ENCODE peak calls at places on chromosomes 3 and 15, in six cellular contexts. Z is body of pancreas, O is sigmoid colon, W is prostate gland, P is ovary, X is transverse colon. B is an unnamed sample.

GRCh38 chr15:40095381-40096093 is 13.1 kb downstream of the BMF start:
- DNase-seq in X (no peak), O (no peak), W (no peak), P (no peak), Z (no peak), B (no peak)

GRCh38 chr3:190673157-190673556 is 159.3 kb downstream of the IL1RAP start:
- DNase-seq in X (no peak), W (no peak), O (no peak), P (no peak), Z (no peak), B (no peak)

GRCh38 chr3:170840291-170840859 is 29.6 kb downstream of the RPL22L1 start:
- DNase-seq in P (no peak), X (no peak), Z (no peak), W (no peak), O (no peak), B (no peak)

GRCh38 chr3:143600762-143601161 is 247.5 kb downstream of the SLC9A9 start:
- DNase-seq in X (no peak), P (no peak), W (no peak), O (no peak), Z (no peak), B (no peak)

GRCh38 chr3:191391873-191392808 is 61.8 kb upstream of the UTS2B start:
- DNase-seq in W (no peak), Z (no peak), O (no peak), X (no peak), P (no peak), B (no peak)

GRCh38 chr3:191148131-191148530 is 50.9 kb upstream of the OSTN start:
- DNase-seq in X (no peak), P (no peak), O (no peak), W (no peak), Z (no peak), B (no peak)

GRCh38 chr15:29100486-29101000 is 169.1 kb downstream of the NSMCE3 start:
- DNase-seq in P (no peak), W (no peak), Z (no peak), O (peak; percentile 25), X (no peak), B (no peak)

GRCh38 chr3:122577409-122578028 is at the start of gene PARP15:
- DNase-seq in P (no peak), Z (no peak), W (no peak), X (peak; percentile 28), O (no peak), B (no peak)

GRCh38 chr3:93843981-93844380 is 129.7 kb downstream of the PROS1 start:
- DNase-seq in Z (no peak), P (no peak), X (no peak), O (no peak), W (no peak), B (peak; percentile 79)

GRCh38 chr3:111915905-111916304 is 56.8 kb downstream of the PHLDB2 start:
- DNase-seq in P (no peak), O (no peak), Z (no peak), X (no peak), W (no peak), B (no peak)

GRCh38 chr3:118636841-118637240 is 397.8 kb downstream of the IGSF11 start:
- DNase-seq in O (no peak), P (no peak), X (no peak), Z (no peak), W (no peak), B (peak; percentile 11)

GRCh38 chr15:71201471-71201870 is 86.2 kb downstream of the THSD4 start:
- DNase-seq in W (no peak), P (peak; percentile 21), O (no peak), Z (peak; percentile 7), X (peak; percentile 11), B (no peak)

GRCh38 chr3:57227204-57227929 is at the start of gene APPL1:
- DNase-seq in W (peak; percentile 91), X (peak; percentile 95), P (peak; percentile 93), Z (peak; percentile 94), O (peak; percentile 95), B (peak; percentile 85)
- TF ChIP-seq POLR2A in W (peak; percentile 81), X (peak; percentile 72), P (peak; percentile 91), Z (peak; percentile 84), O (peak; percentile 83), B (peak; percentile 80)

DNA sequence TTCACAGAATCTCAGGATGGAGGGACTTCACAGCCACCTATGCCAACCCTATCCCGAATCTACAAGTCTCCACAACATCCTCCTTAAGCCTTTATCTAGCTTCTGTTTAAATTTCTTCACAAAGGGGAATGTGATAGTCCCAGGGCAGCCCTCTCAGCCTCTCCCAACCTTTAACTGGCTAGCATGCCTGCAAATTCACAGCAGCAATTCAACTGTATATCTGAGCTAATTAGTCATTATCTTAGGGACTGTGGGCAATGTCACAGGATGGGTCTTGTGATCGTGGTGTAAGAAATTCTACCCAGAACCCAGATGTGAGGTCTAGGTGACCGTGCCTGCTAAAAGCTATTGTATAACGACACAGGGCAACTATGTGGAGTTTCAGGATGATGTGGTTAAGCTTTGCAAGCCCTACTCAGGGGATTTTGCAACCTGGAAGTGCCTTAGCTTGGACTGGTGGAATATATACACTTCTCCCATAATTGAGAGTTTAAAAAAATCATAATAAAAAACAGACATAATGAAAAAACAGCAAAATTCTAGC is 65.5 kb upstream of the FBN1 start:
- DNase-seq in W (no peak), O (no peak), Z (no peak), X (no peak), P (no peak), B (no peak)
- H3K27ac ChIP-seq in W (no peak overlapping the region), O (no peak overlapping the region), Z (no peak overlapping the region), X (no peak overlapping the region), P (no peak overlapping the region), B (no peak overlapping the region)

GRCh38 chr15:78930577-78931388 is 14.1 kb downstream of the CTSH start:
- DNase-seq in P (no peak), X (no peak), O (peak; percentile 86), Z (no peak), W (peak; percentile 95), B (peak; percentile 82)
- TF ChIP-seq POLR2A in P (no peak), X (no peak), O (no peak), Z (no peak), W (peak; percentile 23), B (no peak)

DNA sequence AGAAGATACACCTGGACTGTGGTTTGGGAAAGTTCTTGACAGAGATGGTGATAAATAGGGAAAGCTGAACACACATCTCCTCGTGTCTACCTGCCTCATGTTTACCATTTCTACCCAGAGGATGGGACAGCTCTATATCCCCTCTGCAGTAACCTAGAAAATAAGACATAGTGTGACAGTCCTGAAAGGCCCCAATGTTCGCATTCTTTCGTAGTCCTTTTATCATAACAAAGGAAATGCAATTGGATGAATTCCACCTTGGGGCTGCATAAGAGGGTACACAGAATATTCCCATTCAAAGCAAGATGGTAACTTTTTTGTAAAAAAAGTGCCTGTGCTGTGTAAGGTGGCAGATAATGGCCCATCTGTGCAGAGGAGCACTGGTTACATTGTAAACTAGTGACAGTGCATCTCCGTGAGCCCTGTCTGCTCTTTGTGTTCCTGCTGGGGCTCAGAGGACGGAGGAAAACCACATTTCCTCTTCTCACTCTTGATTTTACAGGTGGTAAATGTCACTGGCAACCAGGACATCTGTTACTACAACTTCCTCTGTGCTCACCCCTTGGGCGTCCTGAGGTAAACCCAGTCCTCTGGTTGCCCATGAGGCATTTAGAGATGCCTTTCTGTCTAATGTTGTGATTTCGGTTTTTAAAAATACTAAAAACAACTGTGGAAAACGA is 74.3 kb downstream of the SIDT1 start:
- DNase-seq in X (peak; percentile 26), O (no peak), Z (no peak), W (no peak), P (no peak), B (no peak)
- H3K27ac ChIP-seq in X (no peak overlapping the region), O (no peak overlapping the region), Z (no peak overlapping the region), W (no peak overlapping the region), P (no peak overlapping the region), B (no peak overlapping the region)

GRCh38 chr15:101277038-101277822 is at the start of gene SELENOS:
- DNase-seq in X (peak; percentile 96), P (peak; percentile 93), O (peak; percentile 96), Z (peak; percentile 94), W (peak; percentile 91), B (peak; percentile 91)
- TF ChIP-seq POLR2A in X (peak; percentile 90), P (peak; percentile 96), O (peak; percentile 41), Z (peak; percentile 80), W (peak; percentile 88), B (peak; percentile 70)

DNA sequence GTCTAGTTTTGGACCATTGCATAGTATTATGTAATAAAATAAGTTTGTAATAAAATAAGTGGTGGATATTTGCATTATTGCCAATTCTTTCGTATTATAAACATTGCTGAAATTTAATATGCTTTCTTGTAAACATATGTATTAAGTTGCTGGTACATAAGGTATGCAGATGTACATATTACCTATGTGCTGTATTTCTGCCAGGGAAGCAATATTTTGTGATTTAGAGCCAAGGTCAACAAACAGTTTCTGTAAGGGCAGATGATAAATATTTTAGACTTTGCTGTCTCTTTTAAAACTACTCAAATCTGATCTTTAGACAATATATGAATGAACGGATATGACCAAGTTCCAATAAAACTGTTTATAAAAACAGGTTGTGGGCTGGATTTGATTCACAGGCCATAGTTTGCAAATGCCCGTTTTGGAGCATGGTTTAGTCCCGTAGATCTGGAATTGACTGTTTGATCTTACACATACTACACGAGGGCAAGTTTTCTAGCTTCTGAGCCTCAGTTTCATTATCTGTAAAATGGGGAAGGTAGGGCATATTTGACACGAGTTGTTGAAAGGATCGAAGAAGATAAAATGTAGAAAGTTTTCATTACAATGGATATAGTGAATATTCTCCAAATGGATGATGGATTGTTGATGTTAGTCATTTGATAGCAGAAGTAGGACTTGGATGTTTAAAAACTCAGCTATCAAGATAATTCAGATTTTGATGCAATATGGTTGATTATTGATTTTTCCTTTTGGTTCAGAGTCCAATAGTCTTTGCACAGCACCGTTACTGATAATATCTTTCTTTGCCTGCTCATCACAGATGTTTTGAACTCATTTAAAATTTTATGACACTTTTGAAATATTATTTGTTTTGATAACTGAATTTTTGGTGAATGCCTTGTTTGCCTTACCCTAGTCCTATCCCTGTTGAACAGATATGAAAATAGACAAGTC is 394.6 kb downstream of the FEZF2 start:
- DNase-seq in P (no peak), Z (no peak), X (no peak), O (no peak), W (no peak), B (no peak)
- H3K27ac ChIP-seq in P (no peak overlapping the region), Z (no peak overlapping the region), X (no peak overlapping the region), O (no peak overlapping the region), W (no peak overlapping the region), B (no peak overlapping the region)